ENCODE peak calls at places on chromosome 21, in six cellular contexts. S is brain microvascular endothelial cell, C is AG04450, A is body of pancreas, M is ovary, E is left ventricle myocardium inferior. H is an unnamed sample.

GRCh38 chr21:17387030-17387617 is 125.7 kb upstream of the CXADR start:
- DNase-seq in S (peak), A (peak), C (peak), M (peak), E (no peak), H (peak)

GRCh38 chr21:21295303-21295702 is 297.1 kb downstream of the NCAM2 start:
- DNase-seq in C (no peak), E (no peak), M (no peak), S (no peak), A (no peak), H (no peak)

GRCh38 chr21:15617968-15618367 is 111.8 kb upstream of the USP25 start:
- DNase-seq in C (no peak), E (no peak), A (no peak), S (peak), M (no peak), H (no peak)

GRCh38 chr21:31952828-31953227 is 80.0 kb downstream of the HUNK start:
- DNase-seq in C (no peak), S (no peak), E (no peak), A (no peak), M (no peak), H (no peak)

GRCh38 chr21:31667639-31668038 is 8.1 kb downstream of the SOD1 start:
- DNase-seq in C (no peak), A (no peak), M (no peak), E (no peak), S (no peak), H (no peak)

GRCh38 chr21:46550511-46550941 is 54.4 kb downstream of the S100B start:
- DNase-seq in S (no peak), C (no peak), E (no peak), M (no peak), A (no peak), H (no peak)

GRCh38 chr21:23162213-23162946 is 2164.2 kb downstream of the NCAM2 start:
- DNase-seq in A (no peak), E (no peak), C (no peak), S (no peak), M (no peak), H (no peak)

GRCh38 chr21:29271927-29272333 is 26.8 kb upstream of the BACH1 start:
- DNase-seq in M (no peak), S (no peak), E (no peak), C (no peak), A (no peak), H (no peak)

GRCh38 chr21:15651172-15651571 is 78.6 kb upstream of the USP25 start:
- DNase-seq in S (no peak), A (no peak), E (no peak), M (no peak), C (no peak), H (no peak)

GRCh38 chr21:31647650-31648049 is 11.8 kb upstream of the SOD1 start:
- DNase-seq in S (no peak), E (no peak), M (no peak), A (no peak), C (no peak), H (no peak)

GRCh38 chr21:33972539-33972938 is 56.9 kb upstream of the ATP5PO start:
- DNase-seq in M (no peak), S (no peak), A (no peak), E (no peak), C (no peak), H (no peak)

GRCh38 chr21:15687208-15687607 is 42.6 kb upstream of the USP25 start:
- DNase-seq in A (no peak), C (no peak), M (no peak), E (no peak), S (peak), H (no peak)

GRCh38 chr21:14675774-14676530 is 129.8 kb upstream of the SAMSN1 start:
- DNase-seq in C (no peak), M (no peak), E (no peak), S (no peak), A (no peak), H (no peak)

GRCh38 chr21:33380483-33380998 is 22.7 kb upstream of the IFNGR2 start:
- DNase-seq in M (peak), E (peak), A (peak), C (no peak), S (peak), H (peak)

GRCh38 chr21:39055167-39055767 is 128.0 kb downstream of the PSMG1 start:
- DNase-seq in S (no peak), M (no peak), A (no peak), C (no peak), E (no peak), H (no peak)

GRCh38 chr21:35046223-35046690 is 2.8 kb downstream of the RUNX1 start:
- DNase-seq in M (no peak), E (no peak), C (no peak), A (no peak), S (no peak), H (no peak)

GRCh38 chr21:39079617-39080016 is 103.6 kb downstream of the PSMG1 start:
- DNase-seq in S (peak), M (no peak), E (peak), A (peak), C (no peak), H (no peak)

GRCh38 chr21:24220466-24220865 is 1386.8 kb downstream of the MRPL39 start:
- DNase-seq in E (no peak), A (no peak), C (no peak), M (no peak), S (no peak), H (no peak)

GRCh38 chr21:29748391-29749167 is 191.2 kb downstream of the GRIK1 start:
- DNase-seq in E (no peak), A (no peak), S (no peak), M (no peak), C (no peak), H (no peak)

GRCh38 chr21:28136687-28137086 is 856.0 kb downstream of the LTN1 start:
- DNase-seq in C (no peak), S (no peak), E (no peak), M (no peak), A (no peak), H (no peak)

GRCh38 chr21:39153373-39153772 is 29.9 kb downstream of the PSMG1 start:
- DNase-seq in S (no peak), E (no peak), C (no peak), A (no peak), M (no peak), H (no peak)

GRCh38 chr21:20822559-20823133 is 175.6 kb upstream of the NCAM2 start:
- DNase-seq in M (no peak), S (no peak), E (no peak), C (no peak), A (no peak), H (no peak)

GRCh38 chr21:15014220-15014619 is 50.6 kb downstream of the NRIP1 start:
- DNase-seq in M (no peak), C (no peak), S (no peak), A (no peak), E (no peak), H (no peak)

GRCh38 chr21:34530264-34530663 is 18.3 kb upstream of the KCNE1 start:
- DNase-seq in M (no peak), S (peak), C (no peak), E (no peak), A (no peak), H (no peak)

GRCh38 chr21:28252923-28253322 is 739.8 kb downstream of the LTN1 start:
- DNase-seq in C (no peak), S (no peak), E (no peak), A (no peak), M (no peak), H (no peak)

GRCh38 chr21:38429011-38429410 is 69.3 kb downstream of the ERG start:
- DNase-seq in S (no peak), A (no peak), E (no peak), M (no peak), C (no peak), H (no peak)

GRCh38 chr21:20971296-20971921 is 26.8 kb upstream of the NCAM2 start:
- DNase-seq in E (peak), M (no peak), S (peak), A (peak), C (peak), H (peak)

GRCh38 chr21:28932717-28933116 is 60.0 kb downstream of the LTN1 start:
- DNase-seq in M (no peak), C (no peak), S (no peak), A (no peak), E (no peak), H (no peak)

GRCh38 chr21:21612446-21612845 is 614.2 kb downstream of the NCAM2 start:
- DNase-seq in E (no peak), M (no peak), A (no peak), S (peak), C (peak), H (no peak)

GRCh38 chr21:21921410-21922232 is 923.4 kb downstream of the NCAM2 start:
- DNase-seq in S (no peak), C (no peak), E (no peak), A (peak), M (no peak), H (no peak)

GRCh38 chr21:34933609-34934345 is 115.3 kb downstream of the RUNX1 start:
- DNase-seq in C (no peak), M (no peak), A (no peak), E (no peak), S (no peak), H (no peak)

GRCh38 chr21:32131960-32132359 is 146.9 kb downstream of the MIS18A start:
- DNase-seq in S (peak), C (no peak), A (no peak), E (no peak), M (no peak), H (no peak)

GRCh38 chr21:33981341-33982101 is 65.9 kb upstream of the ATP5PO start:
- DNase-seq in S (no peak), E (no peak), M (no peak), A (no peak), C (no peak), H (no peak)

GRCh38 chr21:18245493-18245967 is 897 bp downstream of the CHODL start:
- DNase-seq in A (no peak), E (no peak), C (no peak), M (no peak), S (no peak), H (no peak)

GRCh38 chr21:34198232-34199120 is 125.1 kb downstream of the MRPS6 start:
- DNase-seq in S (no peak), A (no peak), C (no peak), E (no peak), M (no peak), H (no peak)

GRCh38 chr21:15063821-15064575 is 802 bp downstream of the NRIP1 start:
- DNase-seq in A (peak), E (peak), S (peak), M (no peak), C (no peak), H (no peak)

GRCh38 chr21:34526236-34526617 is 14.2 kb upstream of the KCNE1 start:
- DNase-seq in M (no peak), C (no peak), E (no peak), S (no peak), A (no peak), H (no peak)

GRCh38 chr21:14878971-14879370 is 185.8 kb downstream of the NRIP1 start:
- DNase-seq in A (no peak), S (no peak), M (no peak), C (no peak), E (no peak), H (no peak)

GRCh38 chr21:36070999-36071398 is 1.2 kb downstream of the CBR1 start:
- DNase-seq in M (no peak), E (no peak), C (no peak), A (no peak), S (no peak), H (no peak)
- H3K27ac ChIP-seq in M (no peak), E (peak), C (no peak), A (no peak), S (no peak), H (peak)

DNA sequence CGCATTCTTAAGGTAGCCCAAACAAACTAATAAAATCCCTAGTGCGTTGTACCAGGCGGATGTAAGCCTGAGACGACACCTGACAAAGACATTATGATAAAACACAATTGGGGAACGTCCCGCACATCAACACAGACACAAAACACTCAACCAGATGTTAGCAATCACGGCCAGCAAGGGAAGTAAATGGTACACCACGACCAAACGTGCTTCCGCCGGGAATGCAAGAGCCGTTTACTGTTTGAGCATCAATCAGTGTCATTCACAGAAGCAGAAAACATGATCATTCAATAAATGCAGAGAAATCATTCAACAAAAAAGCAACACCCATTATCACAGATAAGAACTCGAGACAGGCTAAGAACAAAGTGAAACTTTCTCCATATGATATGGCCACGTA is 49.4 kb upstream of the COL18A1 start:
- DNase-seq in M (no peak), C (no peak), E (no peak), A (no peak), S (no peak), H (no peak)
- TF ChIP-seq CTCF in M (no peak), C (no peak), E (no peak), A (no peak), S (no peak), H (no peak)

GRCh38 chr21:42057861-42058437 is 13.2 kb upstream of the UMODL1 start:
- DNase-seq in M (no peak), C (no peak), A (no peak), E (no peak), S (no peak), H (no peak)
- H3K27ac ChIP-seq in M (no peak), C (peak), A (no peak), E (no peak), S (peak), H (no peak)

GRCh38 chr21:26965091-26965566 is 1.8 kb downstream of the ADAMTS5 start:
- DNase-seq in M (no peak), E (no peak), C (no peak), S (no peak), A (no peak), H (no peak)

GRCh38 chr21:26962516-26963305 is 4.2 kb downstream of the ADAMTS5 start:
- DNase-seq in S (no peak), M (no peak), C (no peak), A (no peak), E (no peak), H (no peak)

GRCh38 chr21:26964379-26964778 is 2.5 kb downstream of the ADAMTS5 start:
- DNase-seq in S (no peak), A (peak), C (no peak), E (peak), M (peak), H (no peak)

GRCh38 chr21:26958792-26959191 is 8.1 kb downstream of the ADAMTS5 start:
- DNase-seq in A (no peak), M (no peak), C (no peak), S (no peak), E (no peak), H (no peak)

DNA sequence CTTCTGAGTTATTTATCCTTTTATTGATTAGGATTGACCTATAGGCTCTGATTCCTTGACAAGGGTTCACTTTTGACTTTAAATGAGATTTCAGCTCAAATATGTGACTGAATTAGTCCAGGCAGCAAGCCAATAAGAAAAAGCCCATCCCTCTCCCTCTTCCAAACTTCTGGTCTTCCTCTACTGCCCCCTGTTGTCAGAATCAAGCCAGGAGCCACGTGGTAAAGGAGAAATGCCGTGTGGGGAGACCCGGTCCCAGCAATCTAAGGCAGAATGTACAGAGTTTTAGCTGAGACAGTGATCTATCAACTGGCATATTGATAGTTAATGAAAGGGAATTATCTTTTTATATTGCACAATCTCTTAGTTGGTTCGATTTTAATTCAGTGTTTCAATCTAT is 5.2 kb downstream of the ADAMTS5 start:
- DNase-seq in A (no peak), S (no peak), E (no peak), M (peak), C (no peak), H (no peak)
- TF ChIP-seq CTCF in A (peak), S (peak), E (peak), M (no peak), C (no peak), H (peak)

GRCh38 chr21:37357691-37358090 is 8.9 kb upstream of the DYRK1A start:
- DNase-seq in A (no peak), E (no peak), S (no peak), M (no peak), C (no peak), H (no peak)
- H3K27ac ChIP-seq in A (no peak), E (no peak), S (no peak), M (no peak), C (no peak), H (no peak)

GRCh38 chr21:26842976-26843911 is 2.0 kb downstream of the ADAMTS1 start:
- DNase-seq in E (peak), M (peak), C (peak), A (peak), S (peak), H (peak)
- TF ChIP-seq CTCF in E (peak), M (peak), C (peak), A (peak), S (peak), H (peak)

DNA sequence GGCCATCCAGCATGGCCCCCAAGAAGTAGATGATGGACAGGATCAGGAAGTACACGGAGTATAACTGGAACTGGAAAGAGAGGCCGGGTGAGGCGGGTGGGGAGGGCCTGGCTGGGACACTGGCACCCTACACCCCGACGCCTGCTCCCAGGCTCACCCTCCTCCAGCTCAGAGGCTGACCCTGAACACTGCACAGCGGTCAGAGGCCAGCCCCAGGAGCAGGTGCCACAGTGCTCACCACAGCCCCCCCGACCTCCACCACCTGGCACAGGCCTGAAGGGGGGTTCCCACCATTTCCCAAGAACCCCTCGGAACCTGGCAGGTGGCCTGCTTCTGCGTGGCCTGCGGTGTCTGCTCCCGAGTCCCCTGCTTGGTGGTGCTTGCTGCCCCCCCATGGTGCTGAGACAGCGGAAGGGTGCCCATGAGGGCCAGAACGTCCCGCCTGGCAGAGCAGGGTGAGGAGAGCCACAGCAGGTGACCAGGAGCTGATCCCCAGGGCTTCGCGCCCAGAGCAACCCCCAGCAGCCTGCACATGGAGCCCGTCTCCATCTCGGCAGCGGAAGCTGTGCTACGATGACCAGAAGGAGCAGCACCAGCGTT is 26.1 kb downstream of the SLC19A1 start:
- DNase-seq in E (peak), S (no peak), C (no peak), M (no peak), A (no peak), H (no peak)
- H3K27ac ChIP-seq in E (no peak), S (no peak), C (no peak), M (no peak), A (no peak), H (no peak)

DNA sequence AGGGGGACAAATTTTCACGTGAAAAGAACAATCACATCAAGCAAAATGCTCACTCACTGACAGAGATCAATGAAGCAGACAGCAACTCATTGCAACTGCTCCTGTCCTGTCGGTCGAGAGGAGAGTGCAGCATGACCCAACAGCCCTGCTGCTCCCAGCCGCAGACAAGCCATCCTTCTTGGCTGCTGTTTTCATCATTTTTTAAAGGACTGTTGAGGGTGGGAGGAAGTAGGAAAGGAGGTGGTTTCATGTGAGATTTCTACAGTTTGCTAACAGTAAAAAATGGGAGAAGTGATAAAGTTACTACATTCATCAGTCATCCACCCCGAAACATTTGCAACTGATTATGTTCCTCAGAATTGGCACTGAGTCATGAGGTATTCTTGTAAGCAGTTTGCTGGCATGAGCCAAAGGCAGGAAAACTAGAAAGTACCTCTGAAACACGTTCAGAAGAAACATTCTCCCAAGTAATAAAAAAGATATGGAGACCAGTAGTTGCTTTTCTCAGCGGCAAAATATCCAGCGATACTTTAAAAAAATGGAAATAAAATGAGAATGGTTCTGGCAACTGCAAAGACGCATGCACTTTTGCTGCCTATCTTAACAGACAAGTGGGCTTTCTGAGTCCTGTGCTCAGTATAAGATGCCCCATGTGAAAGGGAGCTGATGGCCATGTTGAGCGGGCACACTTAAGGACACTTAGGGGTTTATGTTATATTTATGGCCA is 72.0 kb upstream of the CLDN14 start:
- DNase-seq in C (peak), A (no peak), E (no peak), M (no peak), S (no peak), H (no peak)
- TF ChIP-seq CTCF in C (no peak), A (no peak), E (no peak), M (no peak), S (no peak), H (no peak)

GRCh38 chr21:44515359-44516165 is 24.4 kb downstream of the KRTAP10-1 start:
- DNase-seq in S (no peak), E (no peak), C (no peak), A (no peak), M (no peak), H (no peak)

GRCh38 chr21:44517175-44517899 is 22.7 kb downstream of the KRTAP10-1 start:
- DNase-seq in M (no peak), A (peak), E (no peak), C (no peak), S (peak), H (peak)

GRCh38 chr21:44516342-44516741 is 23.7 kb downstream of the KRTAP10-1 start:
- DNase-seq in M (no peak), A (no peak), S (no peak), E (no peak), C (no peak), H (no peak)

GRCh38 chr21:44518684-44519083 is 21.3 kb downstream of the KRTAP10-1 start:
- DNase-seq in A (no peak), M (no peak), C (no peak), E (no peak), S (no peak), H (no peak)

GRCh38 chr21:44516828-44517174 is 23.2 kb downstream of the KRTAP10-1 start:
- DNase-seq in M (no peak), E (no peak), A (no peak), S (no peak), C (no peak), H (no peak)
- H3K27ac ChIP-seq in M (no peak), E (no peak), A (no peak), S (no peak), C (no peak), H (no peak)

H was measured in dorsolateral prefrontal cortex.